ENCODE peak calls at places on chromosomes 7 and 10, in eight cellular contexts. Z, U, E, G, X, C, N and A are unnamed samples.

GRCh38 chr10:109969907-109970306 is 37.9 kb upstream of the ADD3 start:
- DNase-seq in Z (no peak), E (no peak), G (no peak), C (no peak), X (no peak), N (no peak), U (no peak), A (no peak)

GRCh38 chr7:20153999-20154398 is 63.2 kb downstream of the MACC1 start:
- DNase-seq in C (no peak), Z (no peak), X (no peak), U (no peak), E (no peak), N (no peak), G (no peak), A (no peak)

GRCh38 chr10:42973870-42974692 is 102.8 kb upstream of the RET start:
- DNase-seq in E (peak), Z (no peak), X (no peak), U (no peak), C (no peak), N (peak), G (peak), A (no peak)

GRCh38 chr10:129780158-129780557 is 183.9 kb downstream of the EBF3 start:
- DNase-seq in N (peak), G (no peak), U (no peak), E (no peak), Z (no peak), C (no peak), X (no peak), A (no peak)

GRCh38 chr7:3259711-3260424 is 41.2 kb upstream of the SDK1 start:
- DNase-seq in U (peak), G (no peak), N (no peak), C (no peak), Z (no peak), E (no peak), X (no peak), A (no peak)

GRCh38 chr10:87816163-87816841 is 1.7 kb downstream of the ATAD1 start:
- DNase-seq in U (no peak), C (no peak), N (no peak), E (no peak), Z (no peak), X (no peak), G (no peak), A (no peak)

GRCh38 chr7:50962962-50963374 is 180.3 kb upstream of the GRB10 start:
- DNase-seq in Z (peak), C (peak), N (no peak), E (peak), X (peak), G (no peak), U (peak), A (no peak)

GRCh38 chr7:51162724-51163329 is 153.8 kb downstream of the COBL start:
- DNase-seq in E (peak), X (peak), U (peak), C (peak), N (no peak), G (peak), Z (peak), A (no peak)

GRCh38 chr7:36473454-36474282 is 84.0 kb downstream of the ANLN start:
- DNase-seq in G (no peak), X (peak), N (no peak), E (peak), U (no peak), C (peak), Z (peak), A (no peak)

GRCh38 chr7:93148135-93148534 is at the start of gene SAMD9L:
- DNase-seq in G (no peak), U (no peak), N (no peak), C (no peak), X (no peak), E (no peak), Z (no peak), A (no peak)

GRCh38 chr7:151113344-151114150 is 27.3 kb downstream of the AGAP3 start:
- DNase-seq in X (peak), U (no peak), N (no peak), E (no peak), Z (no peak), C (peak), G (no peak), A (no peak)

GRCh38 chr7:113086431-113086888 is at the start of gene GPR85:
- DNase-seq in G (peak), Z (no peak), E (peak), U (peak), X (peak), C (no peak), N (peak), A (no peak)

GRCh38 chr7:2886900-2887299 is 42.8 kb upstream of the GNA12 start:
- DNase-seq in E (peak), X (peak), N (no peak), Z (peak), U (peak), C (peak), G (no peak), A (peak)

GRCh38 chr10:28411648-28412047 is 108.8 kb upstream of the MPP7 start:
- DNase-seq in C (no peak), Z (no peak), X (no peak), G (no peak), N (no peak), U (no peak), E (no peak), A (no peak)

GRCh38 chr10:9331583-9332008 is 1277.1 kb downstream of the GATA3 start:
- DNase-seq in E (no peak), Z (peak), C (peak), G (no peak), U (no peak), N (no peak), X (peak), A (no peak)

GRCh38 chr10:33661580-33662269 is 327.3 kb upstream of the NRP1 start:
- DNase-seq in C (no peak), N (peak), E (peak), U (peak), Z (peak), G (peak), X (peak), A (peak)

GRCh38 chr7:47389923-47390630 is 191.8 kb downstream of the TNS3 start:
- DNase-seq in C (no peak), X (no peak), U (no peak), Z (no peak), N (no peak), E (no peak), G (no peak), A (no peak)

GRCh38 chr7:98771519-98772241 is 98.1 kb downstream of the TMEM130 start:
- DNase-seq in C (no peak), X (no peak), U (peak), E (peak), Z (peak), G (peak), N (no peak), A (no peak)

GRCh38 chr10:130777507-130778165 is 533.9 kb downstream of the TCERG1L start:
- DNase-seq in C (no peak), U (no peak), G (no peak), X (no peak), Z (no peak), E (no peak), N (peak), A (no peak)

GRCh38 chr7:143325215-143325614 is 9.3 kb downstream of the CLCN1 start:
- DNase-seq in G (no peak), X (no peak), C (no peak), Z (no peak), N (no peak), E (no peak), U (no peak), A (no peak)

GRCh38 chr10:12609435-12609834 is 260.1 kb downstream of the CAMK1D start:
- DNase-seq in U (no peak), E (no peak), G (no peak), Z (no peak), C (no peak), X (no peak), N (no peak), A (no peak)

GRCh38 chr7:2266911-2267310 is 24.9 kb downstream of the NUDT1 start:
- DNase-seq in G (no peak), C (no peak), U (no peak), E (no peak), Z (no peak), N (no peak), X (peak), A (no peak)

GRCh38 chr7:96927131-96927530 is 78.2 kb upstream of the DLX6 start:
- DNase-seq in N (no peak), C (no peak), Z (no peak), G (no peak), U (no peak), E (no peak), X (no peak), A (no peak)

GRCh38 chr7:101200862-101201599 is at the start of gene MOGAT3:
- DNase-seq in C (no peak), E (peak), N (no peak), G (no peak), Z (peak), X (no peak), U (no peak), A (no peak)

GRCh38 chr10:71837085-71837827 is 13.8 kb downstream of the PSAP start:
- DNase-seq in X (peak), N (no peak), C (no peak), Z (peak), E (no peak), U (no peak), G (peak), A (no peak)

GRCh38 chr10:93852721-93853120 is 41.1 kb upstream of the SLC35G1 start:
- DNase-seq in N (no peak), G (no peak), E (no peak), U (no peak), Z (no peak), C (no peak), X (no peak), A (no peak)

GRCh38 chr7:31783221-31783620 is 96.2 kb downstream of the PPP1R17 start:
- DNase-seq in N (no peak), C (no peak), X (no peak), E (no peak), U (no peak), G (no peak), Z (no peak), A (no peak)

GRCh38 chr7:24965831-24966708 is 13.9 kb downstream of the OSBPL3 start:
- DNase-seq in C (no peak), N (no peak), G (no peak), Z (no peak), E (peak), X (no peak), U (no peak), A (no peak)

GRCh38 chr10:133154411-133154810 is 5.6 kb upstream of the KNDC1 start:
- DNase-seq in G (no peak), Z (no peak), U (no peak), E (no peak), X (no peak), C (no peak), N (no peak), A (no peak)

GRCh38 chr10:23171232-23171876 is 20.8 kb upstream of the PTF1A start:
- DNase-seq in N (no peak), U (no peak), Z (no peak), G (no peak), C (no peak), E (no peak), X (peak), A (no peak)

GRCh38 chr10:133422821-133423771 is 1.3 kb downstream of the SPRN start:
- DNase-seq in Z (no peak), X (no peak), U (peak), E (no peak), C (no peak), N (peak), G (no peak), A (no peak)

GRCh38 chr7:105429746-105430612 is 41.3 kb upstream of the SRPK2 start:
- DNase-seq in G (no peak), E (peak), C (peak), X (peak), N (no peak), U (no peak), Z (peak), A (no peak)

GRCh38 chr10:72764151-72764550 is 72.2 kb downstream of the MCU start:
- DNase-seq in Z (peak), C (no peak), U (no peak), X (no peak), N (no peak), G (no peak), E (no peak), A (no peak)

GRCh38 chr10:47286591-47287325 is 13.2 kb upstream of the GDF10 start:
- DNase-seq in Z (no peak), G (no peak), X (no peak), C (no peak), E (no peak), N (peak), U (no peak), A (no peak)

GRCh38 chr7:41445951-41446350 is 256.9 kb downstream of the INHBA start:
- DNase-seq in U (no peak), X (no peak), E (no peak), G (no peak), C (no peak), N (no peak), Z (no peak), A (no peak)

GRCh38 chr7:11760372-11760771 is 71.6 kb downstream of the THSD7A start:
- DNase-seq in G (no peak), E (no peak), X (no peak), C (no peak), N (no peak), Z (no peak), U (no peak), A (no peak)

GRCh38 chr7:133015879-133016278 is 66.0 kb downstream of the CHCHD3 start:
- DNase-seq in U (no peak), G (no peak), C (no peak), X (no peak), Z (no peak), N (no peak), E (no peak), A (no peak)

GRCh38 chr7:127844165-127844564 is 187.1 kb downstream of the LRRC4 start:
- DNase-seq in C (no peak), Z (no peak), N (no peak), U (no peak), E (no peak), X (no peak), G (peak), A (no peak)

GRCh38 chr7:65980478-65981250 is 1.3 kb downstream of the GUSB start:
- DNase-seq in G (peak), U (peak), E (peak), N (peak), C (no peak), Z (no peak), X (no peak), A (peak)
- TF ChIP-seq POLR2A in G (no peak), U (no peak), E (peak), N (no peak), C (no peak), Z (no peak), X (no peak), A (no peak)

GRCh38 chr7:21942955-21943354 is 2.7 kb downstream of the CDCA7L start:
- DNase-seq in U (no peak), C (no peak), X (no peak), G (no peak), N (no peak), E (no peak), Z (no peak), A (no peak)

GRCh38 chr7:21939136-21939857 is 6.4 kb downstream of the CDCA7L start:
- DNase-seq in E (no peak), N (no peak), G (no peak), Z (no peak), U (no peak), C (no peak), X (no peak), A (no peak)

GRCh38 chr7:21939858-21940322 is 5.8 kb downstream of the CDCA7L start:
- DNase-seq in X (no peak), Z (no peak), U (no peak), C (no peak), E (no peak), N (no peak), G (no peak), A (no peak)

GRCh38 chr7:21943436-21943835 is 2.3 kb downstream of the CDCA7L start:
- DNase-seq in X (no peak), C (no peak), E (no peak), N (no peak), U (no peak), Z (no peak), G (no peak), A (no peak)

DNA sequence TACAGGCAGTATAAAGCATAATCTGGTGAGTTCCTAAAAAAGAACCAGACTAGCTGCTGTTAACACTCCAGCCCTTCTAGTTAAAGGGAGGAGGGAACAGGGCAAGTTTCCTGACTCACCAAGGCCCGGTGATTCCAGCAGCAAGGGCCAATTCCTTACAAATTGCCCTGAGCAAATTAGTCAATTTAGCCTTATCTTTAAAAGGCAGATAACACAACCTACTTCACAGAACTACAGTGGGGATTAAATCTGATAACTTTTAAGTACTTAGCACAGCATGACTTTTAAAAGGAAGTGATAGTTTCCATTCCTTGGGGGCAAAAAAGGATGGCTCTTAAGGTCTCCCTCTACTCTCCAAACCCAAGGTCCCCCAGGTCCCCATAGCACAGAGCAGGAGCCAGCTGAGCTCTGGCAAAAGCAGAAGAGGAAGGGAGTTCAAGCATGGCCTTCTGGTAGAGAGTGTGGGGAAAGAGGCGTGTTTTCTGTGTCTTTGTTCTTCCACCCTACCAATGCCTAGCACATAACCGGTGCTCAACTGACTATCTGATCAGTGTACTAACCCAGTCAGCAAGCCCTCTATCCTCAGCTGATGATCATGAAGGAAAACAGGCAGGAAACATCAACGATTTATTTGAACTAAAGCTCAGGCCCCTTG is 4.0 kb downstream of the CDCA7L start:
- DNase-seq in Z (no peak), N (no peak), X (no peak), C (no peak), G (no peak), U (no peak), E (no peak), A (no peak)
- H3K27ac ChIP-seq in Z (no peak), N (no peak), X (no peak), C (no peak), G (no peak), U (no peak), E (peak), A (no peak)

GRCh38 chr10:97401455-97401919 is 347 bp upstream of the RRP12 start:
- DNase-seq in Z (no peak), X (no peak), G (no peak), E (no peak), U (no peak), N (peak), C (no peak), A (no peak)
- H3K4me3 ChIP-seq in Z (peak), X (peak), G (peak), E (no peak), U (peak), N (peak), C (peak), A (peak)

GRCh38 chr7:130896898-130897514 is 163.0 kb upstream of the KLF14 start:
- DNase-seq in Z (peak), X (peak), G (peak), U (peak), N (peak), E (peak), C (peak), A (no peak)
- TF ChIP-seq POLR2A in Z (no peak), X (no peak), G (no peak), U (no peak), N (no peak), E (no peak), C (peak), A (no peak)

DNA sequence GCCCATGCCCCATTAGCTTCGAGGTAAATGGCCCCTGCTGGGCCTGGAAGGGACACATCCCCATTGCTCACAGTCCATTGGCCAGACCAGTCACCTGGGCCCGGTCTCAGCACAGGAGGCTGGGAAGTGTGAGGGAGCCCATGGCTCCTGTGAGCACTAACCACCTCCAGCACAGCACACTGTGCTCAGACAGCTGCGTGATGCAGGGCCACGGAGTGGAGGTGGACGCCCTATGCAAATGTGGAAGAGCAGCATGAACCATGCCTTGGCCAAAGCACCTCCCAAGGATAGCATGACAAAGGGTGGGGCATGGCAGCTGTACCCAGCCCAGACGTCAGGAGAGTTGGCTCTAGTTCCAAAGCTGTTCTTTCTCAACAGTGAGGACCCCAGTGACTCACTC is 120.2 kb upstream of the ZMIZ1 start:
- DNase-seq in X (no peak), Z (no peak), U (no peak), G (no peak), N (no peak), C (no peak), E (no peak), A (no peak)
- H3K27ac ChIP-seq in X (no peak), Z (no peak), U (no peak), G (no peak), N (no peak), C (no peak), E (no peak), A (peak)

GRCh38 chr7:95776561-95777185 is 4.3 kb downstream of the DYNC1I1 start:
- DNase-seq in X (no peak), U (no peak), N (no peak), Z (no peak), G (no peak), C (no peak), E (no peak), A (no peak)

GRCh38 chr7:95777266-95777665 is 4.9 kb downstream of the DYNC1I1 start:
- DNase-seq in E (no peak), X (no peak), N (no peak), G (no peak), C (no peak), Z (no peak), U (no peak), A (no peak)

GRCh38 chr7:95772298-95772770 is at the start of gene DYNC1I1:
- DNase-seq in C (no peak), E (peak), U (peak), G (peak), Z (peak), X (peak), N (peak), A (no peak)

DNA sequence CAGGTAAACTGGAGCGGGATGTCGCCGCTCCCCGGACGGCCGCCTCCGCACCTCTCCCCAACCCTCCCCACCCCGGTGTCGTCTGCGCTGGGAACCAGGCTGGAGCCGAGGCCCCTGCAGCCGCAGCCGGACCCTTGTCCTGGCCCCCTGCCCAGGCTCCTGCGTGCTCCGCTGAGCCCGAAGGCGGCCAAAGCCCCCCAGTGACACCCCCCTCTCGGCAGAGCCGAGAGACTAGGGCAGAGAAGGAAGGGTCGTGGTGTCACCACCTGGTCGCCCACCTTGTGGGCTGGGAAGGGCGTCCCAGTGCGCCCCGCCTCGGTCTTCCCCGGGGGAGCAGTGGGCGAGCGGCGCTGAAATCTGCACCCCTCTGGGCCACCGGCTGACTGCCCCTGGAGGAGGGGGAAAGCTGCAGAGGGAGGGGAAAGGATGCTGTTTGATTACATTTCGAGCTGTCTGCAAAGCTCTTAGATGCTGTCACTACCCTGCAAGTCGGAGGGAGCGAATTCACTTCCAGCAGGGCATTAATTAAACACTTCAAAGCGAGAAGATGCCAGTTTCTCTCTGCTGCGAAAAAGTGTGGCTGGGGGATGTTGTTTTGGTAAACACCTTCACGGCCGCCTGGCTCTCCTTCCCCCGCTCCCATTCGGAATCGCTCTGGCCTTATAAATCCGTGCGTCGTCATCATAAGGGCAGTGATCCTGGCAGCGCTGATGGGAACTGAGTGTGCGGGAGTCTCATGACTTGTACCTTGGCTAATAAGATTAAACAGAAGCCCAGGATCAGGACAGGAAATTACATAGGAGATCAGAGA is 622 bp downstream of the DYNC1I1 start:
- DNase-seq in C (no peak), Z (no peak), G (peak), E (peak), X (no peak), N (no peak), U (peak), A (no peak)
- H3K4me3 ChIP-seq in C (peak), Z (peak), G (peak), E (peak), X (peak), N (peak), U (peak), A (peak)